ENCODE peak calls at places on chromosome 3, in seven cellular contexts. Y, X, H, F, O, V and G are unnamed samples.

GRCh38 chr3:14617508-14618023 is 34.0 kb upstream of the CCDC174 start:
- DNase-seq in Y (no peak), X (no peak), H (no peak), F (no peak), O (no peak), V (no peak), G (no peak)

GRCh38 chr3:64151335-64151871 is 73.9 kb downstream of the PRICKLE2 start:
- DNase-seq in Y (no peak), X (no peak), H (no peak), F (no peak), O (no peak), V (no peak), G (no peak)

GRCh38 chr3:142087676-142088075 is 61.7 kb downstream of the TFDP2 start:
- DNase-seq in Y (no peak), X (no peak), H (peak; percentile 13), F (no peak), O (no peak), V (no peak), G (peak; percentile 73)

GRCh38 chr3:16221990-16222389 is 42.8 kb downstream of the DPH3 start:
- DNase-seq in Y (no peak), X (no peak), H (no peak), F (no peak), O (no peak), V (no peak), G (no peak)

GRCh38 chr3:120846073-120846472 is 61.9 kb upstream of the STXBP5L start:
- DNase-seq in Y (no peak), X (no peak), H (no peak), F (no peak), O (no peak), V (no peak), G (no peak)

GRCh38 chr3:43117257-43117656 is 11.4 kb upstream of the POMGNT2 start:
- DNase-seq in Y (no peak), X (no peak), H (no peak), F (no peak), O (no peak), V (no peak), G (no peak)

GRCh38 chr3:52070724-52071621 is 14.6 kb upstream of the DUSP7 start:
- DNase-seq in Y (no peak), X (no peak), H (no peak), F (no peak), O (no peak), V (peak; percentile 57), G (no peak)

GRCh38 chr3:127457094-127457475 is 133.4 kb downstream of the TPRA1 start:
- DNase-seq in Y (no peak), X (no peak), H (no peak), F (no peak), O (peak; percentile 71), V (peak; percentile 22), G (peak; percentile 76)

GRCh38 chr3:66938338-66938963 is 59.7 kb upstream of the KBTBD8 start:
- DNase-seq in Y (no peak), X (peak; percentile 73), H (peak; percentile 44), F (no peak), O (no peak), V (no peak), G (peak; percentile 48)

GRCh38 chr3:29515451-29515850 is 234.6 kb downstream of the RBMS3 start:
- DNase-seq in Y (no peak), X (peak; percentile 29), H (no peak), F (no peak), O (no peak), V (no peak), G (peak; percentile 80)

GRCh38 chr3:152183473-152183872 is 85.3 kb upstream of the MBNL1 start:
- DNase-seq in Y (no peak), X (peak; percentile 79), H (peak; percentile 46), F (no peak), O (no peak), V (peak; percentile 39), G (no peak)

GRCh38 chr3:197540961-197541377 is 14.8 kb downstream of the BDH1 start:
- DNase-seq in Y (no peak), X (no peak), H (no peak), F (peak; percentile 93), O (no peak), V (no peak), G (no peak)

GRCh38 chr3:168327836-168328235 is 232.1 kb upstream of the GOLIM4 start:
- DNase-seq in Y (no peak), X (no peak), H (no peak), F (peak; percentile 23), O (no peak), V (no peak), G (no peak)

GRCh38 chr3:146184616-146185015 is 23.6 kb upstream of the PLOD2 start:
- DNase-seq in Y (no peak), X (no peak), H (peak; percentile 45), F (no peak), O (no peak), V (no peak), G (peak; percentile 86)

GRCh38 chr3:122415762-122416654 is at the start of gene WDR5B:
- DNase-seq in Y (peak; percentile 100), X (peak; percentile 98), H (peak; percentile 94), F (peak; percentile 92), O (peak; percentile 96), V (peak; percentile 97), G (peak; percentile 97)

GRCh38 chr3:47932431-47932830 is 83.8 kb downstream of the MAP4 start:
- DNase-seq in Y (no peak), X (no peak), H (no peak), F (no peak), O (no peak), V (no peak), G (no peak)

GRCh38 chr3:131591394-131591990 is 88.7 kb upstream of the MRPL3 start:
- DNase-seq in Y (no peak), X (no peak), H (no peak), F (no peak), O (no peak), V (no peak), G (no peak)

GRCh38 chr3:139127101-139127500 is 82.4 kb upstream of the PRR23C start:
- DNase-seq in Y (no peak), X (no peak), H (no peak), F (no peak), O (no peak), V (no peak), G (peak; percentile 87)

GRCh38 chr3:16426665-16427064 is 86.8 kb downstream of the RFTN1 start:
- DNase-seq in Y (no peak), X (no peak), H (no peak), F (no peak), O (no peak), V (no peak), G (no peak)

GRCh38 chr3:150135321-150135721 is 164.6 kb upstream of the PFN2 start:
- DNase-seq in Y (no peak), X (no peak), H (no peak), F (no peak), O (no peak), V (no peak), G (no peak)

GRCh38 chr3:12479919-12480425 is 4.3 kb upstream of the TSEN2 start:
- DNase-seq in Y (no peak), X (peak; percentile 64), H (peak; percentile 48), F (no peak), O (no peak), V (peak; percentile 28), G (no peak)

GRCh38 chr3:175511219-175511780 is 652.2 kb downstream of the NAALADL2 start:
- DNase-seq in Y (no peak), X (no peak), H (no peak), F (no peak), O (no peak), V (no peak), G (no peak)

GRCh38 chr3:62587579-62588031 is 214.3 kb upstream of the FEZF2 start:
- DNase-seq in Y (no peak), X (no peak), H (no peak), F (no peak), O (no peak), V (no peak), G (peak; percentile 82)

GRCh38 chr3:134336587-134336986 is 37.7 kb downstream of the AMOTL2 start:
- DNase-seq in Y (no peak), X (no peak), H (no peak), F (peak; percentile 69), O (no peak), V (no peak), G (no peak)

GRCh38 chr3:122563717-122564025 is 429 bp downstream of the PARP9 start:
- DNase-seq in Y (no peak), X (peak; percentile 16), H (no peak), F (no peak), O (no peak), V (no peak), G (no peak)

GRCh38 chr3:59118928-59119327 is 69.1 kb upstream of the CFAP20DC start:
- DNase-seq in Y (no peak), X (no peak), H (no peak), F (no peak), O (no peak), V (no peak), G (no peak)

GRCh38 chr3:195249057-195249770 is 21.7 kb downstream of the XXYLT1 start:
- DNase-seq in Y (peak; percentile 70), X (no peak), H (no peak), F (no peak), O (no peak), V (no peak), G (no peak)

DNA sequence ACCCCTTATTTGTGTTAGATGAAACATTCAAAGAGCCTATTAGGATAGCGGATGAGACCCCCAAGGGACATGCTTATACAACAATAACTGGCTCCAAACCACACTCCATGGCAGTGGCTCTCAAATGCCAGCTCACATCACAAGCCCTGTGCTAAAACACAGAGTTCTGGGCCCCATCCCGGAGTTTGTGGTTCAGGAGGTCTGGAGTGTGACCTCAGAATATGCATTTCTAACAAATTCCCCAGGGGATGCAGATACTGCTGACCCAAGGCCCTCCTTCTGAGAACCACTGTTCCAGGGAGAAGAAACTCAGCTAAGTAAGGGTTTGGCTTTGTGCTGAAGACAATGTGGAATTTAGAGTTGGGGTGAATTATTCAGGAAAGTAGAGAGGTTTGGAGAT is 3.6 kb downstream of the CCRL2 start:
- DNase-seq in Y (no peak), X (no peak), H (no peak), F (no peak), O (no peak), V (no peak), G (no peak)
- H3K27ac ChIP-seq in Y (no peak overlapping the region), X (no peak overlapping the region), H (no peak overlapping the region), F (no peak overlapping the region), O (no peak overlapping the region), V (peak overlapping the region; percentile 16), G (no peak overlapping the region)

GRCh38 chr3:179414804-179415203 is 36.5 kb downstream of the GNB4 start:
- DNase-seq in Y (no peak), X (no peak), H (no peak), F (no peak), O (no peak), V (no peak), G (no peak)
- H3K4me1 ChIP-seq in Y (no peaks in the 10 kb centered on the region), X (no peaks in the 10 kb centered on the region), H (no peaks in the 10 kb centered on the region), F (no peaks in the 10 kb centered on the region), O (no peaks in the 10 kb centered on the region), V (peaks cover 14% of the 10 kb centered on the region), G (peaks cover 7% of the 10 kb centered on the region)

GRCh38 chr3:24494616-24495333 is at the start of gene THRB:
- DNase-seq in Y (no peak), X (no peak), H (peak; percentile 27), F (peak; percentile 49), O (peak; percentile 89), V (peak; percentile 79), G (peak; percentile 67)
- TF ChIP-seq CTCF in Y (peak; percentile 18), X (no peak), H (no peak), F (peak; percentile 36), O (no peak), V (peak; percentile 56), G (peak; percentile 59)

DNA sequence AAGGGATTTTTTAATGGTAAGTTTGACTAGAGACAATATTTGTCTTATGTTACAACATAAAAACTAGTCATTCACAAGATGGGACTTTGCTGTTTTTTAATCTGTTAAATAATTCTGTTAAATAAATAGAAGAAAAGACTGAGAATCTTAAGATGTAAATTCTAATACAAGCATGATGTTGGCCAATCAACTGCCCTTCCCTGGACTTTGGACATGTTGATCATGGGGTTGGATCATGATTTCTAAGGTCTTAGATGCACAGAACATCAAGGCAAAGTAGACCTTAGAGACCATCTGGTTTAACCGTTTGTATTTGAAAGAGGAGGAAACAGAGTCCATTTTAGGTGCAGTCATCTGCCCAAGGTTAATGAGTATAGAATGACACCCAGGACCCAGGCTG is 10.9 kb downstream of the MASP1 start:
- DNase-seq in Y (no peak), X (no peak), H (no peak), F (no peak), O (no peak), V (no peak), G (no peak)
- H3K27ac ChIP-seq in Y (peak overlapping the region; percentile 58), X (no peak overlapping the region), H (no peak overlapping the region), F (no peak overlapping the region), O (no peak overlapping the region), V (no peak overlapping the region), G (no peak overlapping the region)